ENCODE peak calls at places on chromosomes 4 and X, in four cellular contexts. D, S, H and I are unnamed samples.
A peak's percentile ranks its signal among the peaks of the same experiment; 100 is the strongest.

GRCh38 chr4:83272900-83273299 is 11.7 kb downstream of the COQ2 start:
- DNase-seq in D (no peak), S (no peak), H (peak; percentile 95), I (no peak)

GRCh38 chrX:29136904-29137303 is 549.7 kb downstream of the IL1RAPL1 start:
- DNase-seq in D (no peak), S (no peak), H (no peak), I (no peak)

GRCh38 chrX:33840176-33840575 is 291.9 kb downstream of the FAM47A start:
- DNase-seq in D (no peak), S (no peak), H (no peak), I (no peak)

GRCh38 chrX:119549327-119550016 is 15.7 kb downstream of the STEEP1 start:
- DNase-seq in D (no peak), S (no peak), H (peak; percentile 8), I (no peak)

GRCh38 chr4:137471895-137472294 is 60.4 kb downstream of the PCDH18 start:
- DNase-seq in D (no peak), S (no peak), H (no peak), I (no peak)

GRCh38 chr4:3781193-3781886 is 15.2 kb downstream of the ADRA2C start:
- DNase-seq in D (peak; percentile 77), S (peak; percentile 74), H (no peak), I (peak; percentile 44)

GRCh38 chrX:103197721-103198306 is 17.1 kb upstream of the BEX4 start:
- DNase-seq in D (no peak), S (no peak), H (no peak), I (no peak)

GRCh38 chrX:70044541-70045245 is 5.0 kb downstream of the AWAT2 start:
- DNase-seq in D (no peak), S (no peak), H (no peak), I (no peak)

GRCh38 chr4:16269742-16270522 is 43.7 kb upstream of the TAPT1 start:
- DNase-seq in D (no peak), S (no peak), H (no peak), I (no peak)

GRCh38 chr4:86451560-86452322 is 91.9 kb upstream of the MAPK10 start:
- DNase-seq in D (peak; percentile 6), S (no peak), H (no peak), I (no peak)

GRCh38 chrX:8971116-8971515 is 62.8 kb downstream of the FAM9B start:
- DNase-seq in D (peak; percentile 10), S (peak; percentile 39), H (no peak), I (peak; percentile 6)

GRCh38 chrX:5595570-5595969 is 633.1 kb downstream of the NLGN4X start:
- DNase-seq in D (peak; percentile 17), S (no peak), H (no peak), I (no peak)

GRCh38 chrX:111784667-111785066 is 91.3 kb upstream of the TRPC5OS start:
- DNase-seq in D (no peak), S (no peak), H (no peak), I (no peak)

GRCh38 chr4:118284169-118284568 is 68.6 kb downstream of the PRSS12 start:
- DNase-seq in D (no peak), S (no peak), H (no peak), I (no peak)

GRCh38 chr4:61152433-61152832 is 47.7 kb upstream of the ADGRL3 start:
- DNase-seq in D (no peak), S (no peak), H (no peak), I (no peak)

GRCh38 chrX:129823115-129823514 is 20.6 kb downstream of the ZDHHC9 start:
- DNase-seq in D (peak; percentile 52), S (no peak), H (no peak), I (peak; percentile 48)
- TF ChIP-seq MXI1 in D (no peak), S (no peak), H (no peak), I (no peak)

GRCh38 chr4:140047017-140047640 is 106.9 kb downstream of the MAML3 start:
- DNase-seq in D (no peak), S (no peak), H (no peak), I (no peak)

GRCh38 chr4:140049924-140050681 is 103.9 kb downstream of the MAML3 start:
- DNase-seq in D (peak; percentile 61), S (no peak), H (no peak), I (no peak)

GRCh38 chr4:140048419-140049022 is 105.5 kb downstream of the MAML3 start:
- DNase-seq in D (no peak), S (no peak), H (no peak), I (no peak)

GRCh38 chr4:140047781-140048180 is 106.2 kb downstream of the MAML3 start:
- DNase-seq in D (no peak), S (no peak), H (no peak), I (no peak)

DNA sequence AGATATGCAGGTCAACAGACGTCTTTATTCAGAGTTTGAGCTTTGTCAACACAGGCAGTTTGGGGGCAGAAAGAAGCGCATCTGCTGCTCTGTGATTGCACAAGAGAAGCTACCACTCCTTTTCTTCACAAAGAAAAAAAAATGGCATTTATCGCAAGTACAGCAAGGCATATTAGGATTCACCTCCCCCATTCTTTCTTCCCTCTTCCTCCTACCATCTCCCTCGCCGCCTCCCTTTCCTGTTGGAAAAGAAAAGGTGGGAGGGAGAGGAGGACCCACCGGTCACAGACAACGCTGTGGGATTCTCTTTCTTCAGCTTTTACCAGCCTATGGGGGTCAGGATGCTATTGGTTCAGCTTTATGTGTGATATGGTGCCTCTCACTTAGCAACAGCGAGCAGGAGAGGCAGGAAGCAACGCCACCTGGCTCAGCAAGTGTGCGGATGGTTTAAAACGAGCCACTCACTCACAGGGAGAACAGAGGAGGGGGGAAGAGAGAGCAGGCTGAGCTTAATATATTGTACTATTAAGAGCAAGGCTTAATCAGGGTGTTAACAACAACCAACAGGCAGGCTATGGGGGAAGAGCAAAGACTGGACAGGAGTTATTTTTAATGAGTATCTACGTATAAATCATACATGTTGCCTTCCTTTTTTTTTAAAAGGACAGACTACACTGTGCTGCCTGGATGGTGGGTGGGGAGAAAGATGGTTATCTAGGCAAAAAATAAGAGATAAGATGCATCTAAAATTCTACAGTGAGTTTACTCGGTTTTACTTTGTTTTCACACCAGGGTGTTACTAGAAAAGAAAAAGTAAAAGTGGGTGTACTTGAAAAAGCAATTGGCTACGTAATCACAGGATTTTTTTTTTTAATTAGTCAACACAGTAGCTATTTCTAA is 104.7 kb downstream of the MAML3 start:
- DNase-seq in D (peak; percentile 62), S (peak; percentile 2), H (no peak), I (no peak)
- TF ChIP-seq RAD21 in D (peak; percentile 67), S (no peak), H (peak; percentile 8), I (no peak)

DNA sequence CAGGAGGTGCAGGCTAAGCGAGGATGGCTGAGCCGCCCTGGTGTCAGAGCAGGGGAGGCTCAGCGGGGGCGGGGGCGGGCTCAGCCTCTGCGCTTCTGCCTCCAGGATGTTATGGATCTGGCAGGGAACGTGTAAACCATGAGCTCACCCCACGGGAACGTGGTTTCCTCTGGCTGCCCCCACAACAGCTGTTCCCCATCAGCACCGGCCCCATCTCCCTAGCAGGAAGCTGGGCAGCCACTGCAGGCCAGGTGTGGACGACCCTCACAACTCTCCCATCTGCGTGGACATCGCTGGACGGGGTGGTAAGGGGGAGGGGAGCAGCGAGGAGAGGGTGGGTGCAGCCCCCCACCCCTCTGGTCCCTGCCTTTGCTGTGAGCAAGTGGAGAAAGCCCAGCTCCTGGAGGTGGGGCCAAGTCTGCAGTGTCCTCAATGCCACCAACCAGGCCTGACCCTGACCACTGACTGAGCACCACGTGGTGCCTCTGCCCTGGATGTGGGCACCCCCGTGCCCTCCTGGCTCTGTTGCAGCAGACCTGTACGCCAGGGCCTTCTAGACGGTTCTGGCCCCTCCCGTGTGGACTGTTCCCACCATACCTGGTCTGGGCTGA is 28.1 kb upstream of the SPON2 start:
- DNase-seq in D (peak; percentile 61), S (no peak), H (no peak), I (peak; percentile 41)
- TF ChIP-seq MAX in D (peak; percentile 55), S (no peak), H (no peak), I (no peak)

GRCh38 chrX:95071621-95072020 is 1397.6 kb downstream of the FAM133A start:
- DNase-seq in D (no peak), S (no peak), H (no peak), I (no peak)
- TF ChIP-seq MXI1 in D (no peak), S (no peak), H (no peak), I (no peak)

GRCh38 chr4:48898733-48899431 is 7.7 kb downstream of the OCIAD2 start:
- DNase-seq in D (no peak), S (no peak), H (peak; percentile 7), I (peak; percentile 70)
- TF ChIP-seq RAD21 in D (no peak), S (no peak), H (no peak), I (no peak)

GRCh38 chrX:101708180-101708579 is 48.5 kb upstream of the ARMCX2 start:
- DNase-seq in D (no peak), S (no peak), H (no peak), I (no peak)
- TF ChIP-seq MAX in D (no peak), S (no peak), H (no peak), I (no peak)

DNA sequence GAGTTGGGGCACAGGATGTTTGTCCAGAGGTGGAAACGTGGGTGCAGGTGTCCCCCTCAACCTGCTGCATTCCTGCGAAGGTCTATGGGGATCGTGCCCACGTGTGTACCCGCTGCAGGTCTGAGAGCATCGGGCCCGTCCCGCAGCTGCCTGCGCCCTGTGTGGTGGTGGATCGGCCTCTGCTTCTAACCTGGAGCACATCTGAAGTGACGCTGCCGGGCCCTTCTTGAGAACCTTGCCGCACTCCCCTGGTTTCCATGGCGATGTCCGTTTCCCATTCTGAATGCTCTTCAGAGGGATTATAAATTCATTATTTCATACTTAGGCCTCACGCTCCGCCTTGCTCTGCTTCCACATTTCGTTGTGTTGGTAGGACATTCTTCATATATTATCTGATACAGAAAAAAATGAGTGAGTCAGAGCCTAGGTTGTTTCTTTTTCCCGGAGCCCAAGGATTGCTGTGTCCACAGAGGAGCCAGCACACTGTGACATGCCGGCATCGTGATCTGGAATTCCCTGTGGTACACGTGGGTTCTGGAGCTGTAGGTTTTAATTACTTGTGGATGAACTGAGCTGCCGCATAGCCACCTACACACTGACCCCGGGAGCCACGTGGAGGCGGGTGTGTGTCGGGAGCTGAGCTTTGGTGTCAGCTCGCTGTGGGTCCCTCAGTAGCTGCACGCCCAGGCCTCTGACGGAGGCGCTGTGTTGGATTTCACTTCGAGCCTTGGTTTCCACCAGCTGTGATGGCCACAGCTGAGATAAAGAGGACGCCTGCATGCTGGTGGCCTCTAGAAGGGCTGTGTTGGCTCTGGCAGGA is 63.4 kb downstream of the PSAPL1 start:
- DNase-seq in D (no peak), S (no peak), H (no peak), I (no peak)
- TF ChIP-seq MXI1 in D (no peak), S (no peak), H (no peak), I (no peak)

GRCh38 chr4:19819737-19820136 is 432.0 kb upstream of the SLIT2 start:
- DNase-seq in D (no peak), S (no peak), H (no peak), I (no peak)

DNA sequence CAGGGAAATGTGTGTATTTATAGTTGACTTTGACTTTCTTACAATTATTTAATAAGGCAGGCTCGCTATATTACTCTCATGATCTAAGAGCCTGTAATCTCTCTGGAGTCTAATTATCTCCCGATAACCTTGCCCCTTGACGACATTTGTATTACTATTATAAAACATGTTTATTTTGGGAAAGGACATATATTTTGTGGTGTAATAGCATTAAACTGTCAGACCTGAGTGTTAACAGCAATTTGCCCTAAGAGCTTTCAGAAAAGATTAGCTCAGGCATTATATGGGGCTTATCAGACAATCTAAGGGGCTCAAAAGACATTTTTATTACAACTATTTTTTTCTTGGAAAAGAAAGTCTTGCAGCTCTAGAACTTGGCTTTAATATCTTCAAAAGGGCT is 427.9 kb upstream of the SLIT2 start:
- DNase-seq in D (no peak), S (no peak), H (no peak), I (no peak)
- TF ChIP-seq RAD21 in D (no peak), S (no peak), H (no peak), I (no peak)